ENCODE peak calls at places on chromosomes 13 and 19, in nine cellular contexts. B, K, V, R, Z, T, P, H and I are unnamed samples. For H3K4me1 and H3K27me3, the result is how much of the 10 kb centered on the place peaks cover.

GRCh38 chr19:33659835-33660234 is 38.1 kb downstream of the CHST8 start:
- DNase-seq in B (no peak), K (no peak), V (no peak), R (no peak), Z (no peak), T (no peak), P (no peak), H (no peak), I (no peak)

GRCh38 chr19:1266818-1267440 is 2.2 kb upstream of the CIRBP start:
- DNase-seq in B (peak), K (peak), V (no peak), R (peak), Z (no peak), T (peak), P (peak), H (peak), I (peak)

GRCh38 chr19:48271531-48272151 is 1.8 kb downstream of the ZNF114 start:
- DNase-seq in B (peak), K (no peak), V (peak), R (no peak), Z (peak), T (peak), P (no peak), H (peak), I (no peak)

GRCh38 chr19:23698711-23699520 is 11.9 kb upstream of the ZNF675 start:
- DNase-seq in B (no peak), K (peak), V (no peak), R (no peak), Z (no peak), T (no peak), P (no peak), H (no peak), I (no peak)

GRCh38 chr13:35530147-35530546 is 53.7 kb upstream of the MAB21L1 start:
- DNase-seq in B (peak), K (no peak), V (no peak), R (no peak), Z (no peak), T (no peak), P (no peak), H (no peak), I (no peak)

GRCh38 chr13:39910833-39911232 is 255.4 kb downstream of the COG6 start:
- DNase-seq in B (no peak), K (no peak), V (no peak), R (no peak), Z (no peak), T (no peak), P (no peak), H (no peak), I (no peak)

GRCh38 chr19:5424192-5424973 is 30.8 kb upstream of the ZNRF4 start:
- DNase-seq in B (no peak), K (no peak), V (no peak), R (no peak), Z (no peak), T (no peak), P (no peak), H (no peak), I (no peak)

GRCh38 chr19:16266586-16266942 is 58.1 kb upstream of the KLF2 start:
- DNase-seq in B (no peak), K (no peak), V (no peak), R (no peak), Z (no peak), T (no peak), P (no peak), H (no peak), I (no peak)

GRCh38 chr13:30722361-30722760 is 13.0 kb upstream of the ALOX5AP start:
- DNase-seq in B (no peak), K (no peak), V (no peak), R (no peak), Z (peak), T (no peak), P (no peak), H (no peak), I (no peak)

GRCh38 chr19:12967907-12968306 is 1.5 kb upstream of the DAND5 start:
- DNase-seq in B (no peak), K (no peak), V (no peak), R (no peak), Z (peak), T (no peak), P (no peak), H (no peak), I (no peak)

GRCh38 chr19:18894254-18895037 is 1.5 kb downstream of the CERS1 start:
- DNase-seq in B (no peak), K (peak), V (no peak), R (no peak), Z (peak), T (no peak), P (no peak), H (no peak), I (no peak)

GRCh38 chr13:63628310-63628709 is 2212.7 kb upstream of the PCDH20 start:
- DNase-seq in B (no peak), K (no peak), V (no peak), R (no peak), Z (no peak), T (no peak), P (no peak), H (no peak), I (no peak)

GRCh38 chr19:15324791-15325519 is 7.4 kb downstream of the BRD4 start:
- DNase-seq in B (no peak), K (no peak), V (no peak), R (no peak), Z (no peak), T (no peak), P (no peak), H (no peak), I (no peak)

GRCh38 chr13:23743269-23743668 is 145.9 kb downstream of the MIPEP start:
- DNase-seq in B (no peak), K (no peak), V (no peak), R (no peak), Z (no peak), T (no peak), P (no peak), H (no peak), I (no peak)

GRCh38 chr13:61810065-61810464 is 394.4 kb upstream of the PCDH20 start:
- DNase-seq in B (no peak), K (no peak), V (no peak), R (no peak), Z (no peak), T (no peak), P (no peak), H (no peak), I (no peak)

GRCh38 chr19:7597689-7598088 is 2.0 kb downstream of the CAMSAP3 start:
- DNase-seq in B (no peak), K (no peak), V (no peak), R (no peak), Z (no peak), T (no peak), P (no peak), H (no peak), I (no peak)

GRCh38 chr19:18453269-18454024 is 15.5 kb upstream of the ISYNA1 start:
- DNase-seq in B (no peak), K (no peak), V (no peak), R (no peak), Z (peak), T (no peak), P (no peak), H (no peak), I (no peak)

GRCh38 chr19:55549500-55550320 is 4.4 kb upstream of the SBK3 start:
- DNase-seq in B (peak), K (no peak), V (no peak), R (no peak), Z (peak), T (peak), P (no peak), H (no peak), I (peak)

GRCh38 chr13:44934724-44935123 is 54.5 kb downstream of the NUFIP1 start:
- DNase-seq in B (no peak), K (no peak), V (no peak), R (no peak), Z (peak), T (no peak), P (no peak), H (no peak), I (no peak)

GRCh38 chr13:99855516-99855915 is 116.1 kb downstream of the ZIC5 start:
- DNase-seq in B (no peak), K (no peak), V (no peak), R (no peak), Z (no peak), T (no peak), P (no peak), H (no peak), I (no peak)
- H3K4me1 ChIP-seq in B (under half), K (under half), V (under half), R (under half), Z (under half), T (under half), P (under half), H (under half), I (under half)

GRCh38 chr19:39200818-39201145 is 3.3 kb downstream of the SYCN start:
- DNase-seq in B (no peak), K (no peak), V (no peak), R (no peak), Z (no peak), T (no peak), P (no peak), H (no peak), I (no peak)
- H3K27me3 ChIP-seq in B (under half), K (under half), V (half or more), R (half or more), Z (half or more), T (half or more), P (under half), H (under half), I (half or more)

GRCh38 chr19:35755160-35755549 is 1.7 kb downstream of the HSPB6 start:
- DNase-seq in B (no peak), K (no peak), V (peak), R (no peak), Z (no peak), T (no peak), P (no peak), H (no peak), I (no peak)

GRCh38 chr19:35757231-35757748 is 461 bp upstream of the HSPB6 start:
- DNase-seq in B (peak), K (peak), V (peak), R (peak), Z (peak), T (peak), P (peak), H (peak), I (peak)

GRCh38 chr19:35755550-35756371 is 1.1 kb downstream of the HSPB6 start:
- DNase-seq in B (peak), K (no peak), V (peak), R (peak), Z (peak), T (peak), P (peak), H (peak), I (peak)

GRCh38 chr19:35757749-35758608 is at the start of gene PROSER3:
- DNase-seq in B (peak), K (peak), V (peak), R (peak), Z (peak), T (peak), P (peak), H (peak), I (peak)

GRCh38 chr19:35756373-35757230 is at the start of gene HSPB6:
- DNase-seq in B (peak), K (no peak), V (no peak), R (peak), Z (peak), T (peak), P (peak), H (peak), I (no peak)
- TF ChIP-seq POLR2A in B (no peak), K (no peak), V (no peak), R (peak), Z (peak), T (peak), P (peak), H (peak), I (peak)

DNA sequence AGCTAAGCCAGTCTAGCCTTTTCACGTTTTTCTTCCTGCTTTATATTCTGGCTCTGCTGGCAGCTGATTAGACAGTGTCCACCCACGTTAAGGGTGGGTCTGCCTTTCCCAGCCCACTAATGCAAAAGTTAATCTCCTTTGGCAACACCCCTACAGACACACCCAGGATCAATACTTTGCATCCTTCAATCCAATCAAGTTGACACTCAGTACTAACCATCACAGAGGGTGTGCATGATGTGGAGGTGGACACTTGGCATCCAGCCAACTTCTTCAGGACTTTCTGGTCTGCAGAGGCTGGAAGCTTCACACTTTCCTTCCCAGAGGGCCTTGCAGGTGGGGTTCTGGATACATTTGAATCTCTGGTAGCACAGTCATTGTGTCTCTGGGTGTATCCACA is 18.9 kb upstream of the IGFL1 start:
- DNase-seq in B (no peak), K (peak), V (no peak), R (no peak), Z (no peak), T (no peak), P (no peak), H (no peak), I (no peak)
- H3K4me1 ChIP-seq in B (under half), K (under half), V (half or more), R (under half), Z (under half), T (under half), P (under half), H (under half), I (under half)

DNA sequence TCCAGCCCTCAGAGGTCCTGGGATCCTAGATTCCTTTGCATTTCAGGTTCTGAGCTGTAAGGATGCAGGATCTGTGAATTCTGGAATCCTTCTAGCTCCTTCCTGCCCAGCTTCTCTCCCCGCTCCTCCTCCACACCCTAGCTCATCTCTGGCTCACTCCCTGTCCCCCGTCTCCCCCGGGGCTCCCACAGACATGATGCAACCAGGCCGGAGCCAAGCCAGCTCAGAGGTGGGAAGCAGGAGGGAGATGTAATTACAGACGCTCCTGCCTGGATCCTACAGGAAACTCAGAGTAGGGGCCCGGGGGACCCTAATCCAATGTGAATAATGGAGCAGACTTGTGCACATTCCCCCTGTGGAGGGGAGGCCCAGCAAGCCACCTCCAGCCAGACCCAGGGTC is 4.5 kb downstream of the GNG8 start:
- DNase-seq in B (no peak), K (no peak), V (no peak), R (peak), Z (peak), T (no peak), P (no peak), H (peak), I (peak)
- H3K27me3 ChIP-seq in B (under half), K (under half), V (under half), R (under half), Z (under half), T (under half), P (under half), H (under half), I (under half)